ENCODE peak calls at places on chromosome 4, in six cellular contexts. G is upper lobe of left lung, A is hippocampal formation, J is ACHN, V is cardiac muscle cell, C is GM23248. Z is an unnamed sample.

GRCh38 chr4:148453833-148454232 is 11.6 kb upstream of the NR3C2 start:
- DNase-seq in G (no peak), A (no peak), J (no peak), V (no peak), C (no peak), Z (no peak)

GRCh38 chr4:84878090-84878489 is 88.4 kb downstream of the WDFY3 start:
- DNase-seq in G (no peak), A (no peak), J (peak; percentile 61), V (no peak), C (peak; percentile 90), Z (no peak)

GRCh38 chr4:4901877-4902276 is 42.4 kb downstream of the MSX1 start:
- DNase-seq in G (no peak), A (no peak), J (no peak), V (no peak), C (no peak), Z (no peak)

GRCh38 chr4:8303485-8304281 is 34.1 kb downstream of the HTRA3 start:
- DNase-seq in G (peak; percentile 15), A (no peak), J (peak; percentile 64), V (no peak), C (peak; percentile 99), Z (peak; percentile 61)

GRCh38 chr4:142817442-142817841 is 28.7 kb downstream of the INPP4B start:
- DNase-seq in G (no peak), A (no peak), J (peak; percentile 62), V (no peak), C (peak; percentile 95), Z (peak; percentile 1)

GRCh38 chr4:5751073-5751917 is 40.3 kb downstream of the EVC start:
- DNase-seq in G (no peak), A (no peak), J (peak; percentile 45), V (no peak), C (peak; percentile 47), Z (no peak)

GRCh38 chr4:70632028-70632427 is 3.5 kb downstream of the ENAM start:
- DNase-seq in G (no peak), A (no peak), J (peak; percentile 71), V (no peak), C (peak; percentile 6), Z (no peak)

GRCh38 chr4:145618210-145618911 is 824 bp upstream of the MMAA start:
- DNase-seq in G (no peak), A (peak; percentile 24), J (no peak), V (no peak), C (peak; percentile 57), Z (no peak)

GRCh38 chr4:12122316-12122715 is 693.6 kb upstream of the HS3ST1 start:
- DNase-seq in G (peak; percentile 22), A (no peak), J (no peak), V (no peak), C (no peak), Z (no peak)

GRCh38 chr4:62070291-62070852 is 870.2 kb downstream of the ADGRL3 start:
- DNase-seq in G (peak; percentile 21), A (no peak), J (no peak), V (no peak), C (no peak), Z (no peak)

Z was measured in NCI-H460.